ENCODE peak calls at places on chromosome 19, in ten cellular contexts. Y is thoracic aorta, U is A549, A is ovary, B is fibroblast of lung, K is PC-3, E is lower lobe of right lung, V is hepatocyte, N is left ventricle myocardium inferior, P is testis. I is an unnamed sample.

GRCh38 chr19:6802336-6803035 is 30.0 kb downstream of the VAV1 start:
- DNase-seq in Y (no peak), U (peak; percentile 79), A (no peak), B (no peak), K (peak; percentile 24), E (peak; percentile 76), V (no peak), N (peak; percentile 30), P (peak; percentile 30), I (no peak)

GRCh38 chr19:3509566-3509989 is 3.5 kb downstream of the FZR1 start:
- DNase-seq in Y (no peak), U (no peak), A (no peak), B (no peak), K (peak; percentile 84), E (no peak), V (no peak), N (no peak), P (no peak), I (no peak)

GRCh38 chr19:8335343-8336071 is 7.6 kb downstream of the KANK3 start:
- DNase-seq in Y (no peak), U (peak; percentile 66), A (no peak), B (no peak), K (no peak), E (no peak), V (no peak), N (no peak), P (no peak), I (no peak)

GRCh38 chr19:13100031-13100588 is 2.5 kb downstream of the LYL1 start:
- DNase-seq in Y (no peak), U (peak; percentile 19), A (no peak), B (no peak), K (no peak), E (no peak), V (no peak), N (no peak), P (no peak), I (no peak)

GRCh38 chr19:19866599-19867248 is 1.0 kb downstream of the ZNF253 start:
- DNase-seq in Y (no peak), U (no peak), A (no peak), B (peak; percentile 17), K (no peak), E (no peak), V (peak; percentile 43), N (no peak), P (peak; percentile 20), I (no peak)

GRCh38 chr19:47310819-47311218 is 1.2 kb downstream of the C5AR1 start:
- DNase-seq in Y (no peak), U (peak; percentile 89), A (no peak), B (peak; percentile 52), K (peak; percentile 55), E (peak; percentile 84), V (peak; percentile 23), N (peak; percentile 50), P (peak; percentile 28), I (no peak)

GRCh38 chr19:30350995-30351394 is 21.2 kb upstream of the ZNF536 start:
- DNase-seq in Y (no peak), U (no peak), A (no peak), B (no peak), K (no peak), E (no peak), V (no peak), N (no peak), P (no peak), I (no peak)

GRCh38 chr19:49133621-49134454 is 14.5 kb downstream of the PPFIA3 start:
- DNase-seq in Y (no peak), U (peak; percentile 72), A (peak; percentile 73), B (peak; percentile 63), K (no peak), E (peak; percentile 85), V (no peak), N (peak; percentile 71), P (peak; percentile 67), I (no peak)

GRCh38 chr19:10224337-10224736 is 6.8 kb downstream of the S1PR2 start:
- DNase-seq in Y (no peak), U (no peak), A (no peak), B (no peak), K (no peak), E (no peak), V (no peak), N (no peak), P (no peak), I (no peak)

GRCh38 chr19:33175886-33176669 is 18.1 kb upstream of the LRP3 start:
- DNase-seq in Y (no peak), U (peak; percentile 75), A (peak; percentile 29), B (peak; percentile 33), K (no peak), E (no peak), V (peak; percentile 48), N (no peak), P (no peak), I (peak; percentile 74)

GRCh38 chr19:33770107-33770506 is 26.6 kb upstream of the KCTD15 start:
- DNase-seq in Y (no peak), U (no peak), A (no peak), B (no peak), K (no peak), E (no peak), V (no peak), N (no peak), P (no peak), I (no peak)

GRCh38 chr19:343941-344624 is 513 bp downstream of the MIER2 start:
- DNase-seq in Y (no peak), U (no peak), A (no peak), B (peak; percentile 26), K (no peak), E (no peak), V (peak; percentile 64), N (no peak), P (no peak), I (no peak)

GRCh38 chr19:33186835-33187540 is 7.1 kb upstream of the LRP3 start:
- DNase-seq in Y (no peak), U (no peak), A (no peak), B (no peak), K (no peak), E (peak; percentile 43), V (no peak), N (no peak), P (no peak), I (no peak)

GRCh38 chr19:46218160-46218559 is 11.4 kb upstream of the IGFL1 start:
- DNase-seq in Y (no peak), U (peak; percentile 56), A (no peak), B (peak; percentile 28), K (peak; percentile 39), E (no peak), V (peak; percentile 68), N (no peak), P (peak; percentile 53), I (no peak)

GRCh38 chr19:52963229-52963760 is 614 bp upstream of the ZNF816 start:
- DNase-seq in Y (no peak), U (no peak), A (no peak), B (no peak), K (no peak), E (no peak), V (peak; percentile 44), N (peak; percentile 20), P (peak; percentile 30), I (peak; percentile 75)

GRCh38 chr19:6963937-6964336 is 57.3 kb downstream of the MBD3L2B start:
- DNase-seq in Y (no peak), U (no peak), A (no peak), B (no peak), K (peak; percentile 31), E (no peak), V (no peak), N (no peak), P (peak; percentile 36), I (no peak)

GRCh38 chr19:35044317-35045117 is 3.0 kb downstream of the HPN start:
- DNase-seq in Y (no peak), U (peak; percentile 76), A (peak; percentile 59), B (peak; percentile 58), K (peak; percentile 62), E (no peak), V (peak; percentile 54), N (peak; percentile 63), P (peak; percentile 78), I (no peak)

GRCh38 chr19:3179739-3180293 is 1.2 kb downstream of the S1PR4 start:
- DNase-seq in Y (no peak), U (no peak), A (no peak), B (no peak), K (no peak), E (no peak), V (no peak), N (no peak), P (no peak), I (no peak)

GRCh38 chr19:42088471-42089190 is 12.7 kb downstream of the ZNF574 start:
- DNase-seq in Y (no peak), U (no peak), A (no peak), B (peak; percentile 59), K (no peak), E (no peak), V (no peak), N (no peak), P (no peak), I (no peak)
- H3K4me3 ChIP-seq in Y (peak overlapping the region; percentile 54), U (no peak overlapping the region), A (no peak overlapping the region), B (no peak overlapping the region), K (no peak overlapping the region), E (no peak overlapping the region), V (no peak overlapping the region), N (peak overlapping the region; percentile 10), P (no peak overlapping the region), I (no peak overlapping the region)

GRCh38 chr19:29308977-29309520 is 96.1 kb upstream of the UQCRFS1 start:
- DNase-seq in Y (no peak), U (no peak), A (no peak), B (no peak), K (no peak), E (no peak), V (no peak), N (no peak), P (no peak), I (no peak)
- TF ChIP-seq CTCF in Y (no peak), U (no peak), A (no peak), B (no peak), K (no peak), E (no peak), V (no peak), N (no peak), P (no peak), I (no peak)

GRCh38 chr19:51627491-51628138 is 2.6 kb downstream of the SIGLEC5 start:
- DNase-seq in Y (no peak), U (no peak), A (no peak), B (no peak), K (no peak), E (no peak), V (no peak), N (no peak), P (no peak), I (no peak)
- H3K27ac ChIP-seq in Y (no peak overlapping the region), U (no peak overlapping the region), A (no peak overlapping the region), B (no peak overlapping the region), K (no peak overlapping the region), E (no peak overlapping the region), V (no peak overlapping the region), N (no peak overlapping the region), P (no peak overlapping the region), I (no peak overlapping the region)

GRCh38 chr19:56577719-56578602 is 10.7 kb downstream of the ZNF470 start:
- DNase-seq in Y (no peak), U (no peak), A (no peak), B (no peak), K (no peak), E (no peak), V (no peak), N (no peak), P (no peak), I (no peak)

DNA sequence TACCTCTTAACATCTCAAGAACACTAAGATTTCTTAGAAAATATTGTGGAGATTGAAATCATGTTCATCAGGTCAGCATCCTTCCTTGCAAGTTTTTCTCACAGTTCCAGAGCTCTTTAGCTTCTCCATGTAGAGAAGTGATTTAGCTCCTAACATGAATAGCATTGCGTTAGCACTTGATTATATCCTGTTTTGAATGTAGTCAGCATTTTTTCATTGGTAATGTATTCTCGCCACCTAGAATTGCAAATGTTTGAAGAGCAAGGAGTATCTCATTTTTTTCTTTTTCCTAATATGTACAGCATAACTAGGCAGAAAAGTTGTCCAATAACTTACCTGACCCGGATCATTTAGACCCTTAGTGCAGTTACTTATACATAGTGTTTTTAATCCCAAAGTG is 6.6 kb downstream of the ZNF470 start:
- DNase-seq in Y (no peak), U (no peak), A (no peak), B (no peak), K (no peak), E (no peak), V (no peak), N (no peak), P (no peak), I (no peak)
- H3K4me3 ChIP-seq in Y (no peak overlapping the region), U (no peak overlapping the region), A (no peak overlapping the region), B (no peak overlapping the region), K (no peak overlapping the region), E (no peak overlapping the region), V (no peak overlapping the region), N (no peak overlapping the region), P (no peak overlapping the region), I (peak overlapping the region; percentile 24)